ENCODE peak calls at places on chromosomes 7 and 10, in five cellular contexts. Y is foreskin fibroblast, O is sigmoid colon, G is IMR-90, D is RWPE1. M is an unnamed sample.
A peak's percentile ranks its signal among the peaks of the same experiment; 100 is the strongest.

GRCh38 chr7:73978681-73979563 is 49.1 kb upstream of the ELN start:
- DNase-seq in D (peak; percentile 38), G (no peak), Y (peak; percentile 52), O (peak; percentile 64), M (peak; percentile 23)

GRCh38 chr7:101362334-101363195 is at the start of gene COL26A1:
- DNase-seq in G (no peak), O (no peak), Y (peak; percentile 56), D (no peak), M (no peak)

GRCh38 chr10:131065673-131066331 is 245.7 kb downstream of the TCERG1L start:
- DNase-seq in Y (no peak), D (no peak), O (no peak), G (no peak), M (no peak)

GRCh38 chr7:24668922-24669635 is 88.2 kb downstream of the GSDME start:
- DNase-seq in D (peak; percentile 57), O (no peak), G (peak; percentile 38), Y (peak; percentile 65), M (no peak)

GRCh38 chr10:75097666-75098285 is 13.7 kb upstream of the SAMD8 start:
- DNase-seq in Y (peak; percentile 63), O (no peak), D (no peak), G (peak; percentile 26), M (no peak)

GRCh38 chr7:10343108-10343507 is 630.6 kb upstream of the PHF14 start:
- DNase-seq in G (no peak), Y (no peak), O (no peak), D (no peak), M (no peak)

GRCh38 chr7:124764071-124764846 is 1.3 kb downstream of the GPR37 start:
- DNase-seq in G (peak; percentile 6), D (no peak), Y (peak; percentile 6), O (no peak), M (no peak)

GRCh38 chr10:107611101-107611500 is 446.6 kb upstream of the SORCS1 start:
- DNase-seq in D (peak; percentile 17), O (no peak), G (no peak), Y (peak; percentile 75), M (no peak)

GRCh38 chr7:112267944-112268691 is 61.6 kb downstream of the ZNF277 start:
- DNase-seq in D (no peak), G (no peak), Y (no peak), O (no peak), M (no peak)

GRCh38 chr7:47492720-47493119 is 89.2 kb downstream of the TNS3 start:
- DNase-seq in G (no peak), Y (no peak), O (no peak), D (no peak), M (no peak)

GRCh38 chr7:50349963-50350944 is 45.7 kb downstream of the IKZF1 start:
- DNase-seq in D (no peak), O (peak; percentile 60), G (no peak), Y (no peak), M (no peak)

GRCh38 chr7:141573511-141573910 is 22.3 kb downstream of the AGK start:
- DNase-seq in G (no peak), O (no peak), Y (no peak), D (no peak), M (no peak)

GRCh38 chr10:87635498-87636312 is 24.0 kb upstream of the PAPSS2 start:
- DNase-seq in G (peak; percentile 85), O (no peak), D (peak; percentile 64), Y (peak; percentile 88), M (no peak)

GRCh38 chr10:90451283-90451682 is 406.6 kb downstream of the HTR7 start:
- DNase-seq in G (no peak), Y (peak; percentile 49), O (no peak), D (no peak), M (no peak)

GRCh38 chr7:77265666-77266065 is 66.0 kb upstream of the FGL2 start:
- DNase-seq in O (no peak), G (no peak), Y (no peak), D (no peak), M (no peak)

GRCh38 chr7:97022451-97023306 is 2.0 kb downstream of the DLX5 start:
- DNase-seq in G (no peak), O (no peak), Y (no peak), D (no peak), M (no peak)

GRCh38 chr10:75358835-75359421 is 42.6 kb downstream of the ZNF503 start:
- DNase-seq in Y (peak; percentile 79), O (no peak), G (peak; percentile 82), D (peak; percentile 98), M (no peak)

DNA sequence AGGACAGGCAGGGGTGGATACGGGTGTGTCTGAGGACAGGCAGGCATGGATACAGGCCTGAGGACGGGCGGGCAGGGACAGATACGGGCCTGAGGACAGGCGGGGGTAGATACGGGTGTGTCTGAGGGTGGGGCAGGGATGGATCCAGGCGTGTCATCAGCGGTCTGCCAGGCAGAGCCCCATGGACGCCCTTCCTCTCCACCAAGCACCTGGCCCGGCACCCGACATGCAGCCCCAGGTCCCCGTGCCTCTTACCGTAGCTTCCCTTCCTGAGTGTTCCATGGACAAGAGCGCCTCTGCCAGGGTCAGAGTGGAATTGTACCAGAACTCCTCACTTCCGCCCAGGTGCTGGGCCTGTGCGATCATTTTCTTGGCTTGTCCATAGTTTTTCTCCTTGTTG is 74.6 kb upstream of the NKX6-2 start:
- DNase-seq in G (no peak), D (no peak), O (no peak), Y (no peak), M (no peak)
- TF ChIP-seq CTCF in G (no peak), D (no peak), O (no peak), Y (no peak), M (no peak)

GRCh38 chr7:78443811-78444210 is 645.2 kb downstream of the PHTF2 start:
- DNase-seq in Y (no peak), G (no peak), O (no peak), D (no peak), M (no peak)
- TF ChIP-seq CTCF in Y (no peak), G (no peak), O (no peak), D (no peak), M (no peak)

DNA sequence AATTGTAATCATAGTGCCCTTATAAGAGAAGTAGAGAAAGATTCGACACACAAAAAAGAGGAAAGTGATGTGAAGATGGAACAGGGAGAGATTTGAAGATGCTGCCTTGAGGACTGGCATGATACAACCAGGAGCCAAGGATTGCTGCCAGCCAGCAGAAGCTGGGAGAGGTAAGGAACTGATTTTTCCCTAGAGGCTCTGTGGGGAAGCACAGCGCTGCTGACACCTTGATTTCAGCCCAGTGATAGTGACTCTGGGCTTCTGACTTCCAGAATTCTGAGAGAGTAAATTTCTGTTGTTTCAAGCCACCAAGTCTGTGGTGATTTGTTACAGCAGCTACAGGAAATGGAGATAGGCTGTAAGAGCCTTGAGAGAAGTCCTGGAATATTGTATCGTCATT is 98.2 kb downstream of the RAB11FIP2 start:
- DNase-seq in Y (no peak), O (no peak), D (no peak), G (no peak), M (no peak)
- TF ChIP-seq CTCF in Y (no peak), O (no peak), D (no peak), G (no peak), M (no peak)

DNA sequence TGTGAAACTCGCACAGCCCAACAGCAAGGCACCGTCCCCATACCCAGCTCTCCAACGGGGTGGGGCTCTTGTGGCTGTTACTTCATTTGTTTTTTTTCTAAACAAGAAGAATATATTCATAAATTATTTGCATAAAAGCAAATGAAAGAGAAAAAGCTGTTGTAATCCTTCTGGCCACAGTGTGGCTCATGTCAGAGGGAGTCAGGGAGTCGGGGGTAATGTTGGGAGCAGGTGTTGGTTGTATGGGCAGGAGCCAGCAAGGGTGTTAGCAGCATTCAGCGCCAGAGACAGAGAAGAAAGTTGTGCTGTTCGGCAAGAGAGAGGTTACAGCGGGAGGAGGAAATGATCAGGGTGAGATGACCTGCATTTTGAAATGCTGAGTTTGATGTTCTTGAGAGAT is 13.3 kb downstream of the PFKP start:
- DNase-seq in Y (no peak), O (peak; percentile 47), G (no peak), D (no peak), M (no peak)
- TF ChIP-seq CTCF in Y (no peak), O (no peak), G (peak; percentile 10), D (no peak), M (no peak)

GRCh38 chr10:60098676-60099601 is 192.6 kb upstream of the CCDC6 start:
- DNase-seq in Y (peak; percentile 13), G (no peak), D (no peak), O (no peak), M (no peak)
- TF ChIP-seq CTCF in Y (no peak), G (no peak), D (no peak), O (no peak), M (no peak)

GRCh38 chr10:71776528-71776927 is 3.2 kb upstream of the VSIR start:
- DNase-seq in Y (no peak), O (no peak), D (no peak), G (no peak), M (no peak)
- TF ChIP-seq CTCF in Y (no peak), O (no peak), D (no peak), G (no peak), M (no peak)

GRCh38 chr10:42782446-42783180 is at the start of gene BMS1:
- DNase-seq in O (peak; percentile 94), Y (peak; percentile 97), G (peak; percentile 94), D (peak; percentile 88), M (peak; percentile 55)
- TF ChIP-seq CTCF in O (no peak), Y (no peak), G (no peak), D (no peak), M (no peak)

GRCh38 chr10:10477859-10478258 is 539.8 kb upstream of the CELF2 start:
- DNase-seq in O (no peak), G (peak; percentile 54), Y (no peak), D (no peak), M (no peak)

GRCh38 chr10:10479465-10479864 is 538.2 kb upstream of the CELF2 start:
- DNase-seq in O (no peak), G (no peak), Y (no peak), D (no peak), M (no peak)

GRCh38 chr10:10482613-10483012 is 535.1 kb upstream of the CELF2 start:
- DNase-seq in G (no peak), O (no peak), Y (no peak), D (no peak), M (no peak)
- TF ChIP-seq CTCF in G (no peak), O (no peak), Y (no peak), D (no peak), M (no peak)